ENCODE peak calls at places on chromosomes 13 and 19, in ten cellular contexts. J, Y, P, M, R, D, A, S, O and X are unnamed samples.

GRCh38 chr13:50359779-50360178 is 344.5 kb downstream of the KCNRG start:
- DNase-seq in J (no peak), Y (no peak), P (no peak), M (no peak), R (no peak), D (no peak), A (no peak), S (no peak), O (no peak), X (no peak)

GRCh38 chr19:50759886-50760285 is 10.4 kb upstream of the GPR32 start:
- DNase-seq in J (peak; percentile 45), Y (no peak), P (peak; percentile 30), M (peak; percentile 54), R (no peak), D (no peak), A (no peak), S (no peak), O (no peak), X (no peak)

GRCh38 chr19:16016226-16017137 is 59.8 kb upstream of the TPM4 start:
- DNase-seq in J (no peak), Y (no peak), P (no peak), M (no peak), R (no peak), D (no peak), A (no peak), S (no peak), O (no peak), X (no peak)

GRCh38 chr19:33373701-33374405 is at the start of gene CEBPG:
- DNase-seq in J (peak; percentile 85), Y (no peak), P (peak; percentile 74), M (peak; percentile 52), R (peak; percentile 59), D (peak; percentile 9), A (no peak), S (no peak), O (no peak), X (peak; percentile 49)

GRCh38 chr13:28161370-28161769 is 23.0 kb downstream of the PAN3 start:
- DNase-seq in J (peak; percentile 41), Y (no peak), P (peak; percentile 45), M (peak; percentile 59), R (no peak), D (peak; percentile 60), A (no peak), S (no peak), O (no peak), X (no peak)

GRCh38 chr19:49869009-49869483 is 1.7 kb upstream of the PNKP start:
- DNase-seq in J (no peak), Y (no peak), P (no peak), M (no peak), R (no peak), D (no peak), A (no peak), S (no peak), O (no peak), X (no peak)

GRCh38 chr13:64266024-64266423 is 2850.4 kb upstream of the PCDH20 start:
- DNase-seq in J (no peak), Y (no peak), P (no peak), M (no peak), R (no peak), D (no peak), A (no peak), S (no peak), O (no peak), X (no peak)

GRCh38 chr19:5655412-5655811 is 24.9 kb downstream of the MICOS13 start:
- DNase-seq in J (no peak), Y (no peak), P (no peak), M (no peak), R (no peak), D (no peak), A (no peak), S (no peak), O (no peak), X (no peak)

GRCh38 chr13:39016789-39017188 is 21.1 kb downstream of the PROSER1 start:
- DNase-seq in J (peak; percentile 38), Y (no peak), P (peak; percentile 74), M (peak; percentile 56), R (no peak), D (no peak), A (no peak), S (no peak), O (no peak), X (no peak)

GRCh38 chr19:43562698-43563241 is 12.6 kb downstream of the XRCC1 start:
- DNase-seq in J (peak; percentile 88), Y (peak; percentile 56), P (peak; percentile 89), M (peak; percentile 85), R (peak; percentile 83), D (peak; percentile 89), A (peak; percentile 82), S (peak; percentile 63), O (peak; percentile 71), X (peak; percentile 73)

GRCh38 chr13:111339366-111340143 is 19.1 kb downstream of the TEX29 start:
- DNase-seq in J (no peak), Y (no peak), P (no peak), M (no peak), R (no peak), D (no peak), A (no peak), S (no peak), O (no peak), X (no peak)

GRCh38 chr19:480016-480855 is 16.1 kb upstream of the MADCAM1 start:
- DNase-seq in J (peak; percentile 76), Y (no peak), P (peak; percentile 65), M (peak; percentile 55), R (peak; percentile 88), D (no peak), A (peak; percentile 19), S (no peak), O (no peak), X (no peak)